ENCODE peak calls at places on chromosomes 13 and 19, in nine cellular contexts. A is AG10803, R is PC-3, D is colonic mucosa, X is fibroblast of villous mesenchyme, M is epithelial cell of esophagus, P is H9, Q is HFF-Myc, E is HFFc6. V is an unnamed sample.

GRCh38 chr19:38319421-38320258 is at the start of gene KCNK6:
- DNase-seq in A (peak), R (no peak), D (peak), X (peak), M (peak), P (peak), Q (no peak), E (no peak), V (no peak)

GRCh38 chr13:41026806-41027205 is 7.7 kb upstream of the ELF1 start:
- DNase-seq in A (no peak), R (no peak), D (no peak), X (no peak), M (no peak), P (no peak), Q (no peak), E (no peak), V (no peak)

GRCh38 chr19:5154129-5154798 is 185.4 kb downstream of the KDM4B start:
- DNase-seq in A (no peak), R (peak), D (peak), X (peak), M (no peak), P (peak), Q (no peak), E (no peak), V (no peak)

GRCh38 chr13:93289047-93289446 is 62.4 kb downstream of the GPC6 start:
- DNase-seq in A (no peak), R (no peak), D (no peak), X (no peak), M (peak), P (no peak), Q (no peak), E (no peak), V (no peak)

GRCh38 chr19:14408641-14409120 is 10.5 kb downstream of the DDX39A start:
- DNase-seq in A (peak), R (no peak), D (no peak), X (peak), M (no peak), P (no peak), Q (no peak), E (no peak), V (no peak)

GRCh38 chr19:49689133-49690072 is at the start of gene ADM5:
- DNase-seq in A (no peak), R (peak), D (peak), X (peak), M (peak), P (peak), Q (no peak), E (no peak), V (no peak)

GRCh38 chr19:49447485-49448431 is 3.9 kb downstream of the PIH1D1 start:
- DNase-seq in A (no peak), R (no peak), D (peak), X (peak), M (peak), P (peak), Q (no peak), E (no peak), V (peak)

GRCh38 chr13:48635478-48635877 is 18.3 kb upstream of the CYSLTR2 start:
- DNase-seq in A (no peak), R (no peak), D (no peak), X (no peak), M (no peak), P (no peak), Q (no peak), E (no peak), V (no peak)

GRCh38 chr19:36915992-36916830 is at the start of the genes ZNF568 and ZNF829:
- DNase-seq in A (peak), R (no peak), D (peak), X (peak), M (peak), P (peak), Q (peak), E (peak), V (peak)

GRCh38 chr19:4081441-4082129 is 14.9 kb upstream of the ZBTB7A start:
- DNase-seq in A (no peak), R (peak), D (peak), X (no peak), M (no peak), P (no peak), Q (no peak), E (no peak), V (no peak)

GRCh38 chr19:4267101-4267900 is 11.8 kb upstream of the SHD start:
- DNase-seq in A (peak), R (peak), D (peak), X (peak), M (peak), P (peak), Q (peak), E (peak), V (peak)

GRCh38 chr19:3687774-3688706 is 12.2 kb downstream of the PIP5K1C start:
- DNase-seq in A (no peak), R (no peak), D (peak), X (no peak), M (peak), P (peak), Q (no peak), E (no peak), V (no peak)

GRCh38 chr19:41434450-41434849 is 5.3 kb downstream of the DMAC2 start:
- DNase-seq in A (no peak), R (no peak), D (no peak), X (no peak), M (no peak), P (no peak), Q (no peak), E (no peak), V (no peak)

GRCh38 chr13:49336655-49337054 is 88.9 kb downstream of the CDADC1 start:
- DNase-seq in A (no peak), R (no peak), D (no peak), X (no peak), M (no peak), P (no peak), Q (no peak), E (no peak), V (no peak)

GRCh38 chr13:113425931-113426590 is 27.2 kb downstream of the ADPRHL1 start:
- DNase-seq in A (no peak), R (peak), D (no peak), X (no peak), M (no peak), P (no peak), Q (no peak), E (no peak), V (no peak)

GRCh38 chr19:19531951-19532805 is 3.5 kb downstream of the YJEFN3 start:
- DNase-seq in A (peak), R (peak), D (peak), X (peak), M (peak), P (peak), Q (no peak), E (peak), V (peak)

GRCh38 chr19:8973501-8974091 is 36.6 kb downstream of the MUC16 start:
- DNase-seq in A (no peak), R (peak), D (no peak), X (peak), M (peak), P (no peak), Q (no peak), E (no peak), V (no peak)

GRCh38 chr19:55212447-55212846 is 3.1 kb upstream of the PTPRH start:
- DNase-seq in A (no peak), R (peak), D (peak), X (no peak), M (peak), P (no peak), Q (no peak), E (no peak), V (no peak)

GRCh38 chr19:55691561-55692481 is 16.8 kb downstream of the EPN1 start:
- DNase-seq in A (no peak), R (no peak), D (no peak), X (no peak), M (no peak), P (no peak), Q (no peak), E (no peak), V (no peak)

GRCh38 chr19:6498294-6499036 is 3.6 kb downstream of the TUBB4A start:
- DNase-seq in A (no peak), R (no peak), D (no peak), X (no peak), M (no peak), P (no peak), Q (no peak), E (no peak), V (no peak)

GRCh38 chr19:16074488-16075365 is 1.6 kb upstream of the TPM4 start:
- DNase-seq in A (no peak), R (no peak), D (no peak), X (no peak), M (no peak), P (no peak), Q (no peak), E (no peak), V (no peak)

GRCh38 chr13:72284791-72285190 is 417.8 kb upstream of the DACH1 start:
- DNase-seq in A (no peak), R (no peak), D (no peak), X (no peak), M (no peak), P (no peak), Q (no peak), E (no peak), V (peak)

GRCh38 chr13:23506821-23507210 is 63.4 kb upstream of the TNFRSF19 start:
- DNase-seq in A (peak), R (peak), D (no peak), X (peak), M (no peak), P (no peak), Q (no peak), E (peak), V (peak)

GRCh38 chr13:18948664-18949488 is 232.7 kb downstream of the TUBA3C start:
- DNase-seq in A (no peak), R (no peak), D (no peak), X (no peak), M (no peak), P (no peak), Q (no peak), E (no peak), V (no peak)

GRCh38 chr13:52906122-52906903 is 57.9 kb upstream of the PCDH8 start:
- DNase-seq in A (no peak), R (no peak), D (no peak), X (no peak), M (no peak), P (peak), Q (no peak), E (no peak), V (no peak)

GRCh38 chr13:110528371-110528770 is 33.2 kb downstream of the RAB20 start:
- DNase-seq in A (no peak), R (no peak), D (no peak), X (peak), M (no peak), P (no peak), Q (no peak), E (no peak), V (no peak)

GRCh38 chr19:43534811-43535761 is 2.1 kb downstream of the ZNF575 start:
- DNase-seq in A (peak), R (peak), D (peak), X (peak), M (peak), P (peak), Q (no peak), E (peak), V (peak)

GRCh38 chr13:112450118-112450517 is 74.0 kb downstream of the SPACA7 start:
- DNase-seq in A (no peak), R (no peak), D (peak), X (no peak), M (no peak), P (no peak), Q (no peak), E (no peak), V (no peak)

GRCh38 chr19:10516671-10517286 is 468 bp downstream of the S1PR5 start:
- DNase-seq in A (peak), R (no peak), D (no peak), X (peak), M (peak), P (no peak), Q (no peak), E (peak), V (no peak)

GRCh38 chr13:108987488-108987887 is 358.1 kb downstream of the MYO16 start:
- DNase-seq in A (peak), R (no peak), D (no peak), X (peak), M (peak), P (no peak), Q (peak), E (no peak), V (no peak)

GRCh38 chr13:98987275-98987674 is 9.4 kb upstream of the DOCK9 start:
- DNase-seq in A (no peak), R (no peak), D (no peak), X (no peak), M (no peak), P (no peak), Q (no peak), E (no peak), V (no peak)

GRCh38 chr19:14577885-14578427 is 4.9 kb upstream of the CLEC17A start:
- DNase-seq in A (no peak), R (peak), D (no peak), X (no peak), M (no peak), P (peak), Q (no peak), E (no peak), V (no peak)

GRCh38 chr19:33638167-33639033 is 16.6 kb downstream of the CHST8 start:
- DNase-seq in A (no peak), R (no peak), D (no peak), X (no peak), M (no peak), P (peak), Q (no peak), E (no peak), V (no peak)

GRCh38 chr19:18221815-18222725 is 4.2 kb downstream of the PDE4C start:
- DNase-seq in A (no peak), R (no peak), D (no peak), X (no peak), M (no peak), P (no peak), Q (no peak), E (no peak), V (no peak)

GRCh38 chr13:39259371-39259770 is 221.1 kb downstream of the NHLRC3 start:
- DNase-seq in A (no peak), R (no peak), D (no peak), X (no peak), M (no peak), P (no peak), Q (no peak), E (no peak), V (no peak)

GRCh38 chr19:18386543-18387251 is 739 bp downstream of the GDF15 start:
- DNase-seq in A (peak), R (no peak), D (peak), X (peak), M (no peak), P (no peak), Q (no peak), E (no peak), V (no peak)

GRCh38 chr19:4555657-4556561 is 3.6 kb downstream of the SEMA6B start:
- DNase-seq in A (no peak), R (peak), D (peak), X (no peak), M (no peak), P (peak), Q (no peak), E (no peak), V (no peak)

GRCh38 chr19:16688084-16688483 is 27.1 kb downstream of the TMEM38A start:
- DNase-seq in A (no peak), R (no peak), D (no peak), X (no peak), M (no peak), P (no peak), Q (no peak), E (no peak), V (no peak)

GRCh38 chr19:30408734-30409301 is 36.6 kb downstream of the ZNF536 start:
- DNase-seq in A (no peak), R (no peak), D (no peak), X (no peak), M (no peak), P (no peak), Q (no peak), E (no peak), V (no peak)

GRCh38 chr19:30402790-30403189 is 30.6 kb downstream of the ZNF536 start:
- DNase-seq in A (no peak), R (no peak), D (no peak), X (no peak), M (no peak), P (no peak), Q (no peak), E (no peak), V (no peak)

GRCh38 chr19:30403583-30403982 is 31.4 kb downstream of the ZNF536 start:
- DNase-seq in A (no peak), R (no peak), D (no peak), X (no peak), M (no peak), P (no peak), Q (no peak), E (no peak), V (no peak)

GRCh38 chr19:30407310-30407709 is 35.1 kb downstream of the ZNF536 start:
- DNase-seq in A (no peak), R (no peak), D (no peak), X (no peak), M (no peak), P (no peak), Q (no peak), E (no peak), V (no peak)

GRCh38 chr19:30406220-30406944 is 34.2 kb downstream of the ZNF536 start:
- DNase-seq in A (peak), R (no peak), D (no peak), X (no peak), M (no peak), P (no peak), Q (no peak), E (no peak), V (no peak)
- TF ChIP-seq CTCF in A (peak), R (peak), D (peak), X (no peak), M (no peak), P (peak), Q (no peak), E (no peak), V (no peak)

GRCh38 chr13:105368781-105369180 is 1166.7 kb downstream of the EFNB2 start:
- DNase-seq in A (no peak), R (no peak), D (no peak), X (no peak), M (no peak), P (no peak), Q (no peak), E (no peak), V (no peak)

GRCh38 chr13:105365831-105366230 is 1169.6 kb downstream of the EFNB2 start:
- DNase-seq in A (no peak), R (no peak), D (no peak), X (no peak), M (peak), P (no peak), Q (no peak), E (no peak), V (no peak)

GRCh38 chr13:105363747-105364177 is 1171.7 kb downstream of the EFNB2 start:
- DNase-seq in A (no peak), R (no peak), D (no peak), X (no peak), M (peak), P (no peak), Q (no peak), E (no peak), V (no peak)
- TF ChIP-seq CTCF in A (no peak), R (no peak), D (no peak), X (no peak), M (no peak), P (no peak), Q (no peak), E (no peak), V (no peak)

DNA sequence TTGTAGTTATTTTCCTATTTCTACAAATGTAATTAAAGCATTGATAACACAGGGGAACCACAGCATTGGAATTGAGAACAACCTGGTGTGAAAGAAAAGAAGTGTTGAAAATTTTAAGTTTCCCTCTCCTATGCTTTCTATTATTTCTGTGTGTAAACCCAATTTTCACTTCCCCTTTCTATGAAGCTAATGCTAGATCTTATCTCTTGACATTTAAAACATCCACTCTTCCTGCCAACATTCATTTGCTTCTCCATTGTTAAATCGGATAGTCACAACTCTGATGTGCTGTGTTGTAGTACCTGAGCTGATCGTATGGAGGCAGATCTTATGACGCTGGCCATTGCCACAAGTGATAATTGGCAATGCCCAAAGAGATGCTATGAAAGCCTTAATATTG is 203.0 kb downstream of the ITGBL1 start:
- DNase-seq in A (no peak), R (no peak), D (no peak), X (no peak), M (no peak), P (no peak), Q (no peak), E (no peak), V (no peak)
- TF ChIP-seq CTCF in A (no peak), R (no peak), D (no peak), X (no peak), M (no peak), P (no peak), Q (no peak), E (no peak), V (no peak)

GRCh38 chr19:1853295-1854031 is 5.2 kb upstream of the REXO1 start:
- DNase-seq in A (peak), R (peak), D (peak), X (peak), M (peak), P (peak), Q (peak), E (peak), V (peak)
- TF ChIP-seq CTCF in A (peak), R (peak), D (peak), X (peak), M (peak), P (peak), Q (peak), E (peak), V (peak)

GRCh38 chr13:51541037-51541436 is 43.2 kb upstream of the WDFY2 start:
- DNase-seq in A (no peak), R (no peak), D (no peak), X (no peak), M (no peak), P (no peak), Q (no peak), E (no peak), V (no peak)
- TF ChIP-seq CTCF in A (no peak), R (no peak), D (no peak), X (no peak), M (no peak), P (no peak), Q (no peak), E (no peak), V (no peak)

GRCh38 chr19:48330012-48330681 is 4.8 kb downstream of the EMP3 start:
- DNase-seq in A (no peak), R (no peak), D (peak), X (no peak), M (peak), P (peak), Q (no peak), E (no peak), V (peak)
- TF ChIP-seq CTCF in A (no peak), R (no peak), D (no peak), X (no peak), M (peak), P (peak), Q (no peak), E (no peak), V (no peak)

DNA sequence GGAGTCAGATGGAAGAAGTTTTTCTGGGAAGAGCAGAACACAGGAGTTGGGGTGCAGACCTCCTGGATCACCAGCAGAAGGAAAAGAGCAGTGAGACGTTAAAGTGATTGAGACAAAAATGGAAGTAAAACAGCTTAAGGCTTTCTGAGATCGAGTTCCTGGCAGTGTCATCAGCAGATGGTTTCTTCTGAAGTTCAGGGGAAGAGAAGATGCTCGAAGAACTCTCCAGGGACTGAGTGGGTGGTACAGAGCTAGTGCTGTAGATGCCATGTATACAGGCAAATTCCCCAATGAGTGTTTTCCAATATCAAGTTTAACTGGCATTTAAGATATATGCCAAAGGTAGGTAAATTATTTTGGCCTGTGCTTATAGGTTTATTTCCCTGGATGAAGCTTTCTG is 272.2 kb upstream of the KLF12 start:
- DNase-seq in A (peak), R (no peak), D (no peak), X (no peak), M (no peak), P (no peak), Q (no peak), E (no peak), V (no peak)
- TF ChIP-seq CTCF in A (no peak), R (no peak), D (no peak), X (no peak), M (no peak), P (no peak), Q (no peak), E (no peak), V (no peak)

GRCh38 chr13:61685683-61686013 is 270.0 kb upstream of the PCDH20 start:
- DNase-seq in A (no peak), R (no peak), D (no peak), X (no peak), M (peak), P (peak), Q (no peak), E (no peak), V (peak)
- TF ChIP-seq CTCF in A (no peak), R (peak), D (no peak), X (no peak), M (peak), P (peak), Q (no peak), E (no peak), V (peak)

V was measured in astrocyte of the spinal cord.